ENCODE peak calls at places on chromosomes 16 and 17, in five cellular contexts. P, J, L, D and E are unnamed samples.
A peak's percentile ranks its signal among the peaks of the same experiment; 100 is the strongest.

GRCh38 chr16:67884684-67885083 is at the start of gene NRN1L:
- DNase-seq in D (peak; percentile 76), J (peak; percentile 98), L (peak; percentile 63), P (no peak), E (peak; percentile 81)

GRCh38 chr17:40325156-40326013 is 16.4 kb downstream of the RARA start:
- DNase-seq in P (no peak), L (no peak), D (no peak), J (no peak), E (no peak)

GRCh38 chr17:59846391-59847165 is 46.2 kb downstream of the TUBD1 start:
- DNase-seq in D (peak; percentile 76), L (peak; percentile 85), J (peak; percentile 69), P (no peak), E (no peak)

GRCh38 chr17:10836145-10836544 is 1.7 kb downstream of the PIRT start:
- DNase-seq in D (no peak), J (no peak), P (no peak), L (no peak), E (no peak)

GRCh38 chr17:81123052-81124048 is 42.0 kb upstream of the PVALEF start:
- DNase-seq in J (no peak), L (no peak), P (no peak), D (no peak), E (peak; percentile 43)

GRCh38 chr16:64416232-64417010 is 705.4 kb downstream of the CDH11 start:
- DNase-seq in D (no peak), P (no peak), J (no peak), L (peak; percentile 11), E (no peak)

GRCh38 chr17:60356947-60357346 is 35.0 kb downstream of the USP32 start:
- DNase-seq in J (no peak), L (peak; percentile 56), P (no peak), D (peak; percentile 18), E (no peak)

GRCh38 chr17:60792250-60792898 is 114.7 kb downstream of the BCAS3 start:
- DNase-seq in J (no peak), D (no peak), P (no peak), L (no peak), E (no peak)

GRCh38 chr17:58363457-58364185 is 11.6 kb upstream of the SUPT4H1 start:
- DNase-seq in L (no peak), J (no peak), P (no peak), D (no peak), E (no peak)

GRCh38 chr17:58364270-58364942 is 12.4 kb upstream of the SUPT4H1 start:
- DNase-seq in D (no peak), L (no peak), P (no peak), J (peak; percentile 80), E (no peak)

GRCh38 chr17:58365185-58365979 is 13.4 kb upstream of the SUPT4H1 start:
- DNase-seq in J (no peak), P (no peak), L (peak; percentile 16), D (no peak), E (no peak)

GRCh38 chr17:58360664-58361063 is 8.7 kb upstream of the SUPT4H1 start:
- DNase-seq in D (no peak), L (no peak), P (no peak), J (no peak), E (no peak)

GRCh38 chr17:58362368-58363014 is 10.5 kb upstream of the SUPT4H1 start:
- DNase-seq in D (no peak), J (no peak), L (no peak), P (no peak), E (no peak)
- H3K27ac ChIP-seq in D (no peak overlapping the region), J (no peak overlapping the region), L (no peak overlapping the region), P (no peak overlapping the region), E (no peak overlapping the region)

DNA sequence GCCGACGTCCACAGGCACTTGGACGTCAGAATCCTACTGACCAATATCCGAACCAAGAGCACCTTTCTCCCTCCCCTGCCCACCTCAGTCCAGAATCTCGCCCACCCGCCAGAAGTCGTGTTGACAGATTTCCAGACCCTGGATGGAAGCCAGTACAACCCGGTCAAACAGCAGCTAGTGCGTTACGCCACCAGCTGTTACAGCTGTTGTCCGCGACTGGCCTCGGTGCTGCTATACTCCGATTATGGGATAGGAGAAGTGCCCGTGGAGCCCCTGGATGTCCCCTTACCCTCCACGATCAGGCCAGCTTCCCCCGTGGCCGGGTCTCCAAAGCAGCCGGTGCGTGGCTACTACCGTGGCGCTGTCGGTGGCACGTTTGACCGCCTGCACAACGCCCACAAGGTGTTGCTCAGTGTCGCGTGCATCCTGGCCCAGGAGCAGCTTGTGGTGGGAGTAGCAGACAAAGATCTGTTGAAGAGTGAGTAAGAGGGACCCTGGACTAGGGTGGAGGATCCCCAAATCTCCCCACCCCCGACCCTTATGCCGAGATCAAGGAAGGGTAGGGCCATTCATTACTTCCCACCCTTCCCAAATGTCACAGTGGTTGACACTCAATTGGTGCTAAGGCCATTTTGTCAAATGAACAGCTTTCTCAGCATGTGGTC is 1.0 kb downstream of the COASY start:
- DNase-seq in L (no peak), J (no peak), P (no peak), D (peak; percentile 41), E (no peak)
- H3K27ac ChIP-seq in L (no peak overlapping the region), J (no peak overlapping the region), P (peak overlapping the region; percentile 84), D (peak overlapping the region; percentile 85), E (no peak overlapping the region)

GRCh38 chr16:89293276-89294143 is 76.0 kb downstream of the ZNF778 start:
- DNase-seq in D (no peak), J (peak; percentile 77), P (no peak), L (no peak), E (no peak)
- H3K27ac ChIP-seq in D (no peak overlapping the region), J (no peak overlapping the region), P (no peak overlapping the region), L (no peak overlapping the region), E (peak overlapping the region; percentile 11)

GRCh38 chr16:87492241-87492635 is 586 bp downstream of the ZCCHC14 start:
- DNase-seq in L (no peak), J (no peak), P (no peak), D (no peak), E (no peak)
- H3K27ac ChIP-seq in L (no peak overlapping the region), J (no peak overlapping the region), P (peak overlapping the region; percentile 66), D (no peak overlapping the region), E (no peak overlapping the region)

GRCh38 chr16:85162478-85163277 is 50.4 kb upstream of the CIBAR2 start:
- DNase-seq in P (no peak), L (peak; percentile 27), J (no peak), D (peak; percentile 27), E (no peak)
- H3K27ac ChIP-seq in P (no peak overlapping the region), L (no peak overlapping the region), J (no peak overlapping the region), D (no peak overlapping the region), E (no peak overlapping the region)

GRCh38 chr17:956905-957304 is 22.7 kb downstream of the NXN start:
- DNase-seq in J (peak; percentile 50), D (no peak), P (no peak), L (peak; percentile 26), E (no peak)
- H3K27ac ChIP-seq in J (no peak overlapping the region), D (no peak overlapping the region), P (no peak overlapping the region), L (no peak overlapping the region), E (no peak overlapping the region)

GRCh38 chr16:82655315-82655714 is 28.5 kb downstream of the CDH13 start:
- DNase-seq in L (no peak), D (peak; percentile 18), J (no peak), P (peak; percentile 77), E (no peak)
- H3K27ac ChIP-seq in L (no peak overlapping the region), D (no peak overlapping the region), J (no peak overlapping the region), P (peak overlapping the region; percentile 53), E (no peak overlapping the region)

GRCh38 chr17:79666111-79666510 is 55.3 kb upstream of the RBFOX3 start:
- DNase-seq in L (no peak), J (peak; percentile 21), P (no peak), D (no peak), E (no peak)

GRCh38 chr17:79668344-79669250 is 57.7 kb upstream of the RBFOX3 start:
- DNase-seq in L (no peak), J (no peak), P (no peak), D (no peak), E (no peak)

GRCh38 chr17:79664925-79665738 is 54.3 kb upstream of the RBFOX3 start:
- DNase-seq in L (peak; percentile 43), P (no peak), J (peak; percentile 86), D (peak; percentile 86), E (no peak)

GRCh38 chr17:79667746-79668145 is 56.9 kb upstream of the RBFOX3 start:
- DNase-seq in J (peak; percentile 34), D (no peak), L (no peak), P (no peak), E (no peak)

GRCh38 chr17:79667121-79667715 is 56.4 kb upstream of the RBFOX3 start:
- DNase-seq in J (peak; percentile 30), P (no peak), L (no peak), D (no peak), E (no peak)
- H3K27ac ChIP-seq in J (no peak overlapping the region), P (no peak overlapping the region), L (no peak overlapping the region), D (no peak overlapping the region), E (no peak overlapping the region)